ENCODE peak calls at places on chromosomes 6 and 20, in five cellular contexts. W is H7; A is prostate gland; B is naive thymus-derived CD4-positive, alpha-beta T cell; U is PC-9. T is an unnamed sample.

GRCh38 chr6:113903666-113904330 is 46.7 kb downstream of the MARCKS start:
- DNase-seq in W (no peak), A (peak; percentile 47), B (no peak), U (no peak), T (no peak)

GRCh38 chr6:14732845-14733757 is 512.8 kb upstream of the JARID2 start:
- DNase-seq in W (no peak), A (no peak), B (peak; percentile 8), U (peak; percentile 97), T (no peak)

GRCh38 chr6:94254689-94255088 is 835.3 kb upstream of the EPHA7 start:
- DNase-seq in W (no peak), A (no peak), B (no peak), U (no peak), T (peak; percentile 33)

GRCh38 chr6:131924881-131925474 is 26.2 kb downstream of the CCN2 start:
- DNase-seq in W (peak; percentile 42), A (no peak), B (no peak), U (no peak), T (peak; percentile 42)

GRCh38 chr6:88856566-88856965 is 106.9 kb downstream of the RNGTT start:
- DNase-seq in W (no peak), A (no peak), B (no peak), U (no peak), T (peak; percentile 18)

GRCh38 chr6:1136415-1136774 is 175.5 kb upstream of the FOXQ1 start:
- DNase-seq in W (no peak), A (peak; percentile 33), B (no peak), U (no peak), T (peak; percentile 6)

GRCh38 chr6:161498359-161498758 is 224.5 kb upstream of the AGPAT4 start:
- DNase-seq in W (peak; percentile 77), A (no peak), B (no peak), U (no peak), T (peak; percentile 46)

GRCh38 chr20:25493748-25494505 is 86.5 kb downstream of the GINS1 start:
- DNase-seq in W (peak; percentile 48), A (no peak), B (no peak), U (no peak), T (no peak)

GRCh38 chr6:104527311-104527710 is 332.4 kb downstream of the HACE1 start:
- DNase-seq in W (no peak), A (no peak), B (no peak), U (no peak), T (no peak)

GRCh38 chr6:116223355-116223754 is 30.5 kb downstream of the TSPYL4 start:
- DNase-seq in W (no peak), A (no peak), B (no peak), U (no peak), T (no peak)

GRCh38 chr6:147087641-147088040 is 116.6 kb upstream of the STXBP5 start:
- DNase-seq in W (no peak), A (no peak), B (no peak), U (no peak), T (peak; percentile 24)

GRCh38 chr6:28816909-28817807 is 106.6 kb downstream of the TRIM27 start:
- DNase-seq in W (peak; percentile 47), A (no peak), B (no peak), U (peak; percentile 50), T (no peak)

GRCh38 chr20:25136643-25137559 is 55.0 kb upstream of the VSX1 start:
- DNase-seq in W (no peak), A (no peak), B (no peak), U (peak; percentile 84), T (peak; percentile 94)

GRCh38 chr6:32483968-32484613 is 44.4 kb downstream of the HLA-DRA start:
- DNase-seq in W (peak; percentile 48), A (no peak), B (no peak), U (no peak), T (no peak)

GRCh38 chr6:98137391-98137790 is 697.0 kb upstream of the POU3F2 start:
- DNase-seq in W (no peak), A (no peak), B (no peak), U (no peak), T (no peak)

GRCh38 chr6:445571-446417 is 54.2 kb downstream of the IRF4 start:
- DNase-seq in W (no peak), A (no peak), B (no peak), U (no peak), T (no peak)

GRCh38 chr6:77707603-77708002 is 54.8 kb downstream of the MEI4 start:
- DNase-seq in W (no peak), A (no peak), B (no peak), U (no peak), T (no peak)

GRCh38 chr20:4325548-4326187 is 310.3 kb upstream of the RNF24 start:
- DNase-seq in W (no peak), A (no peak), B (no peak), U (no peak), T (no peak)

GRCh38 chr6:164663634-164664033 is 645.8 kb downstream of the C6orf118 start:
- DNase-seq in W (no peak), A (no peak), B (no peak), U (no peak), T (no peak)

GRCh38 chr6:134730013-134730412 is 219.9 kb downstream of the ALDH8A1 start:
- DNase-seq in W (peak; percentile 6), A (no peak), B (no peak), U (no peak), T (no peak)

GRCh38 chr20:50308166-50308512 is 117.5 kb downstream of the CEBPB start:
- DNase-seq in W (no peak), A (no peak), B (no peak), U (no peak), T (no peak)

GRCh38 chr6:45586216-45587171 is 208.8 kb upstream of the SUPT3H start:
- DNase-seq in W (peak; percentile 17), A (no peak), B (peak; percentile 88), U (peak; percentile 91), T (no peak)

GRCh38 chr20:31712112-31712553 is 10.5 kb downstream of the BCL2L1 start:
- DNase-seq in W (no peak), A (peak; percentile 71), B (no peak), U (no peak), T (peak; percentile 8)

GRCh38 chr20:36051318-36052116 is 83.1 kb downstream of the CNBD2 start:
- DNase-seq in W (peak; percentile 46), A (no peak), B (no peak), U (no peak), T (no peak)

GRCh38 chr6:130367767-130368166 is 1.9 kb downstream of the TMEM200A start:
- DNase-seq in W (peak; percentile 31), A (no peak), B (no peak), U (peak; percentile 12), T (no peak)

GRCh38 chr6:40328988-40329545 is 258.1 kb downstream of the LRFN2 start:
- DNase-seq in W (peak; percentile 74), A (no peak), B (no peak), U (no peak), T (no peak)
- H3K27me3 ChIP-seq in W (peaks cover 3% of the 10 kb centered on the region), A (no peaks in the 10 kb centered on the region), B (no peaks in the 10 kb centered on the region), U (peaks cover 17% of the 10 kb centered on the region), T (peaks cover 8% of the 10 kb centered on the region)

GRCh38 chr20:2800590-2801458 is at the start of gene CPXM1:
- DNase-seq in W (peak; percentile 97), A (no peak), B (no peak), U (no peak), T (peak; percentile 68)

GRCh38 chr20:2799271-2799670 is 1.2 kb downstream of the CPXM1 start:
- DNase-seq in W (no peak), A (no peak), B (no peak), U (no peak), T (no peak)

GRCh38 chr20:2798814-2799213 is 1.6 kb downstream of the CPXM1 start:
- DNase-seq in W (peak; percentile 81), A (no peak), B (no peak), U (peak; percentile 39), T (peak; percentile 27)

GRCh38 chr20:2801459-2801728 is 967 bp upstream of the CPXM1 start:
- DNase-seq in W (no peak), A (no peak), B (no peak), U (no peak), T (no peak)

GRCh38 chr20:2799688-2800589 is 488 bp downstream of the CPXM1 start:
- DNase-seq in W (peak; percentile 86), A (no peak), B (no peak), U (no peak), T (peak; percentile 22)
- H3K4me3 ChIP-seq in W (peak overlapping the region; percentile 95), A (peak overlapping the region; percentile 27), B (peak overlapping the region; percentile 55), U (no peak overlapping the region), T (peak overlapping the region; percentile 77)

DNA sequence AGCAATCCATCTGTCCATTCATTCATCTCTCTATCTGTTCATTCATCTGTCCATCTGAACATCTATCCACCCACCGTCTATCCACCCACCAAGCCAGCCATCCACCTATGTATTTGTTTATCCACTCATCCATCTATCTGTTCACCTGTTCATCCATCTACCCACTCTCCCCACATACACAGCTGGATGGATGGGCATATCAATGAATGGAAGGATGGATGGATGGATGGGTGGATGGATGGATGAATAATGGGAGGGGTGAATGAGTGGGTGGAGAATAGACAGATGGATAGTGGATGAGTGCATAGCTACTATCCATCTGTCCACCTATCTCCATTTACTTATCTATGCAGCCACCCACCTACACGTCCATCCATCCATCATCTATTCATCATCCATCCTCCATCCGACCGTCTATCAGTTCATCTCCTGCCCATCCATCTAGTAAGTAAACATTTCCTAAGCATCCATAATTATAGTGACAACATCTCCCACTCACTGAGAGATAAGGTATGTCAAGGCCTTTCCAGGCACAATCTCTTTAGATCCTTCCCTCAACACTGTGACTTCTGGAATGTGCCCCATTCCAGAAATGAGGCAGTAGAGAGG is 16.1 kb downstream of the PCK1 start:
- DNase-seq in W (no peak), A (no peak), B (no peak), U (no peak), T (no peak)
- H3K27me3 ChIP-seq in W (no peaks in the 10 kb centered on the region), A (peaks cover 9% of the 10 kb centered on the region), B (no peaks in the 10 kb centered on the region), U (peaks cover 100% of the 10 kb centered on the region), T (no peaks in the 10 kb centered on the region)

DNA sequence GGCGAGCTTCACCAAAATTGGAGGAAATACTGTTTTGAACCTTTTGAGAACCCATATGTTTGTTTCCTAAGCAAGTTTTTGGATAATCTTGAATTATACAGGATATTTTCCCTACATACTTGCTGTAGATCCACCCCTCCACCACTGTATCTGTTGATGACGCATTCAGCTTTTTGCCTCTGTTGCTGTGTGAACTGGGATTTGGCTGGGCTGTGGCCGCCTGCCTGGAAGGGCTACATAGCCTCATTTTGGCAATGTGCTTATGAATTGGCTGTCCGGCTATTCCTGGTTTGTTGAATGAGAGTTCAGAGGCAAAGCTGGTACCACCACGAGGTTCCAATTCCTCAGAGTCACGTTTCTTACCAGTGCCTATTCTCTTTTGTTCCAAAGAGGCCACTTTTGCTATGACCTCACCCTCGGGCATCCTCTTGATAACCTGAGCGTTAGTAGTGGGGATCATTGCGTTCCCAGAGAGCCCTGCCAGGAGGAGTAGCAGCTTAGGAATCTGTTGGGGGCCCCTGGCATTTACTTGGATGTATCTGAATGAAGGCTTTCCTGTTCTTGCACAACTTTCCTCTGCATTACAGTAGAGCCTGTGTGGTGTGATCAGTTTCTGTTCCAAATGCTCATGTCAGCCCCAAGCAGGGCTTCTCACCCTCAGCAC is 6.4 kb downstream of the FAM83D start:
- DNase-seq in W (no peak), A (no peak), B (no peak), U (peak; percentile 43), T (peak; percentile 92)
- H3K4me3 ChIP-seq in W (no peak overlapping the region), A (no peak overlapping the region), B (no peak overlapping the region), U (no peak overlapping the region), T (no peak overlapping the region)

GRCh38 chr6:136254851-136255466 is 4.8 kb upstream of the MTFR2 start:
- DNase-seq in W (no peak), A (no peak), B (no peak), U (no peak), T (no peak)
- H3K27me3 ChIP-seq in W (no peaks in the 10 kb centered on the region), A (no peaks in the 10 kb centered on the region), B (no peaks in the 10 kb centered on the region), U (no peaks in the 10 kb centered on the region), T (no peaks in the 10 kb centered on the region)

GRCh38 chr20:63326314-63327228 is 33.6 kb downstream of the COL20A1 start:
- DNase-seq in W (no peak), A (no peak), B (no peak), U (no peak), T (no peak)
- H3K4me3 ChIP-seq in W (no peak overlapping the region), A (no peak overlapping the region), B (no peak overlapping the region), U (no peak overlapping the region), T (no peak overlapping the region)

T was measured in cardiac muscle cell.